ENCODE peak calls at places on chromosomes 12 and 14, in six cellular contexts. R, K, X, W, O and V are unnamed samples. For H3K36me3, the result is how much of the 10 kb centered on the place peaks cover.

GRCh38 chr12:124626841-124627502 is 59.6 kb upstream of the NCOR2 start:
- DNase-seq in W (no peak), K (peak), X (no peak), O (no peak), R (no peak), V (no peak)

GRCh38 chr14:99231181-99231849 is 40.7 kb downstream of the BCL11B start:
- DNase-seq in W (no peak), R (no peak), X (no peak), K (no peak), O (no peak), V (no peak)

GRCh38 chr12:49637401-49637800 is 14.0 kb downstream of the PRPF40B start:
- DNase-seq in R (no peak), X (no peak), O (no peak), W (no peak), K (no peak), V (peak)

GRCh38 chr12:20486233-20486632 is 117.9 kb downstream of the PDE3A start:
- DNase-seq in X (no peak), W (no peak), K (peak), O (no peak), R (no peak), V (peak)

GRCh38 chr14:65301862-65302539 is 110.5 kb upstream of the FUT8 start:
- DNase-seq in K (no peak), O (no peak), R (no peak), X (no peak), W (no peak), V (peak)

GRCh38 chr14:28766505-28767238 is at the start of gene FOXG1:
- DNase-seq in W (no peak), R (peak), K (no peak), O (no peak), X (peak), V (peak)

GRCh38 chr12:103913100-103913499 is 17.1 kb upstream of the HSP90B1 start:
- DNase-seq in K (no peak), O (no peak), R (no peak), X (no peak), W (no peak), V (peak)

GRCh38 chr14:33229269-33229924 is 290.7 kb downstream of the NPAS3 start:
- DNase-seq in K (no peak), R (no peak), O (peak), W (no peak), X (no peak), V (no peak)

GRCh38 chr12:17276196-17276595 is 670.2 kb upstream of the LMO3 start:
- DNase-seq in R (no peak), X (no peak), O (no peak), K (no peak), W (no peak), V (no peak)

GRCh38 chr12:118979763-118980406 is 1.5 kb upstream of the SRRM4 start:
- DNase-seq in O (peak), X (peak), K (peak), W (peak), R (peak), V (peak)

GRCh38 chr12:24111101-24111500 is 161.6 kb upstream of the SOX5 start:
- DNase-seq in R (no peak), W (peak), K (peak), X (no peak), O (peak), V (no peak)

GRCh38 chr12:102876883-102877282 is 40.2 kb downstream of the PAH start:
- DNase-seq in W (peak), K (no peak), O (no peak), R (no peak), X (peak), V (peak)

GRCh38 chr12:54606556-54606955 is 18.1 kb upstream of the PPP1R1A start:
- DNase-seq in O (no peak), X (no peak), R (no peak), W (peak), K (no peak), V (peak)

GRCh38 chr14:79279645-79280399 is 931.5 kb downstream of the DIO2 start:
- DNase-seq in W (peak), X (no peak), O (peak), R (no peak), K (peak), V (peak)

GRCh38 chr14:79278798-79279644 is 932.3 kb downstream of the DIO2 start:
- DNase-seq in K (peak), R (peak), O (peak), W (peak), X (peak), V (peak)

GRCh38 chr14:79278286-79278797 is 933.0 kb downstream of the DIO2 start:
- DNase-seq in X (no peak), W (no peak), O (no peak), R (no peak), K (no peak), V (no peak)

GRCh38 chr14:79281244-79282199 is 929.8 kb downstream of the DIO2 start:
- DNase-seq in W (no peak), X (peak), O (no peak), R (no peak), K (no peak), V (peak)

GRCh38 chr14:79280400-79280670 is 931.0 kb downstream of the DIO2 start:
- DNase-seq in O (no peak), X (no peak), W (no peak), R (no peak), K (no peak), V (no peak)
- H3K4me3 ChIP-seq in O (no peak), X (peak), W (peak), R (peak), K (peak), V (peak)

GRCh38 chr12:132025526-132025925 is 75.8 kb downstream of the EP400 start:
- DNase-seq in X (no peak), K (no peak), R (no peak), O (no peak), W (no peak), V (no peak)
- H3K36me3 ChIP-seq in X (half or more), K (half or more), R (half or more), O (half or more), W (half or more), V (under half)

DNA sequence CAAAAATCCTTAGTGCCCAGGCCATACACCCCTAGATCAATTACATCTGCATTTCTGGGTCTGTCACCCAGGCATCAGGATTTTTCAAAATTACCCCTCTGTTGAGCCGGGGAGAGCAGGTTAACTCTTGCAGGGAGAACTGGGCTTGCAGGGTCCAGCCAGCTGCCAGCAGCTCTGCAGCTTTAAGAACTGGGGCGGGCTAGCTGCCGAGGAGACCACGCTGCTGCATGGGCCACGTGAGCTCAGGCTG is at the start of gene DGLUCY:
- DNase-seq in R (no peak), K (peak), O (peak), X (no peak), W (peak), V (no peak)
- H3K18ac ChIP-seq in R (peak), K (peak), O (peak), X (peak), W (peak), V (peak)

GRCh38 chr12:14418526-14418925 is 53.0 kb downstream of the ATF7IP start:
- DNase-seq in W (peak), K (peak), R (no peak), X (no peak), O (peak), V (no peak)

GRCh38 chr12:14422516-14423230 is 57.2 kb downstream of the ATF7IP start:
- DNase-seq in K (no peak), W (no peak), R (no peak), X (no peak), O (no peak), V (no peak)

GRCh38 chr12:14416658-14417057 is 51.2 kb downstream of the ATF7IP start:
- DNase-seq in K (peak), X (no peak), O (peak), W (peak), R (peak), V (peak)

GRCh38 chr12:14417717-14418116 is 52.2 kb downstream of the ATF7IP start:
- DNase-seq in K (peak), R (peak), O (peak), W (peak), X (peak), V (peak)
- H3K4me3 ChIP-seq in K (no peak), R (no peak), O (no peak), W (no peak), X (peak), V (no peak)